ENCODE peak calls at places on chromosomes 5 and 9, in four cellular contexts. N, G, O and S are unnamed samples.

GRCh38 chr5:45262061-45262590 is 434.1 kb downstream of the HCN1 start:
- DNase-seq in G (no peak), N (no peak), O (no peak), S (no peak)

GRCh38 chr9:98222885-98223640 is 30.6 kb upstream of the CORO2A start:
- DNase-seq in G (no peak), O (no peak), N (no peak), S (no peak)

GRCh38 chr9:134101623-134102149 is 33.9 kb upstream of the BRD3 start:
- DNase-seq in N (no peak), O (no peak), G (no peak), S (no peak)

GRCh38 chr5:73135429-73136276 is 15.3 kb downstream of the TMEM171 start:
- DNase-seq in O (no peak), N (peak), G (no peak), S (no peak)

GRCh38 chr9:5869315-5870019 is 21.2 kb upstream of the MLANA start:
- DNase-seq in N (peak), G (no peak), O (peak), S (peak)

GRCh38 chr5:123438902-123439301 is 15.7 kb upstream of the CEP120 start:
- DNase-seq in G (peak), O (peak), N (no peak), S (no peak)

GRCh38 chr9:108057421-108058136 is 568.0 kb upstream of the KLF4 start:
- DNase-seq in G (peak), N (no peak), O (no peak), S (no peak)

GRCh38 chr5:176772271-176773210 is 37.8 kb upstream of the UNC5A start:
- DNase-seq in G (peak), O (no peak), N (no peak), S (no peak)

GRCh38 chr9:130891699-130892502 is 4.7 kb downstream of the QRFP start:
- DNase-seq in O (no peak), N (no peak), G (no peak), S (no peak)

GRCh38 chr9:17942498-17942897 is 363.6 kb downstream of the SH3GL2 start:
- DNase-seq in O (peak), N (no peak), G (no peak), S (no peak)

GRCh38 chr5:170451764-170452365 is 52.0 kb upstream of the KCNIP1 start:
- DNase-seq in N (no peak), G (no peak), O (no peak), S (no peak)

GRCh38 chr5:79493596-79494343 is 20.2 kb downstream of the HOMER1 start:
- DNase-seq in N (no peak), G (no peak), O (no peak), S (no peak)

GRCh38 chr5:132677191-132677590 is 3.4 kb downstream of the IL4 start:
- DNase-seq in G (peak), N (no peak), O (no peak), S (no peak)

GRCh38 chr5:172487671-172488070 is 33.3 kb upstream of the SH3PXD2B start:
- DNase-seq in N (no peak), O (no peak), G (no peak), S (no peak)

GRCh38 chr5:82376309-82376708 is 98.2 kb upstream of the RPS23 start:
- DNase-seq in G (no peak), N (no peak), O (no peak), S (no peak)

GRCh38 chr9:134275379-134275778 is 50.9 kb upstream of the RXRA start:
- DNase-seq in N (no peak), G (no peak), O (no peak), S (peak)

GRCh38 chr5:122295138-122295537 is 16.9 kb upstream of the SNCAIP start:
- DNase-seq in G (no peak), O (no peak), N (no peak), S (no peak)

GRCh38 chr9:74431467-74431866 is 65.7 kb upstream of the RORB start:
- DNase-seq in N (no peak), G (no peak), O (no peak), S (no peak)

GRCh38 chr5:72378636-72379289 is 58.6 kb downstream of the PTCD2 start:
- DNase-seq in O (no peak), G (peak), N (no peak), S (no peak)

GRCh38 chr9:713046-713445 is 128.5 kb upstream of the DMRT1 start:
- DNase-seq in N (no peak), G (no peak), O (no peak), S (no peak)

GRCh38 chr9:78235296-78235770 is 542 bp upstream of the CEP78 start:
- DNase-seq in N (peak), O (no peak), G (no peak), S (no peak)

GRCh38 chr5:168651654-168652053 is 72.5 kb upstream of the PANK3 start:
- DNase-seq in O (no peak), G (no peak), N (no peak), S (no peak)